ENCODE peak calls at places on chromosomes 1 and 21, in four cellular contexts. One of them, this sample, is unnamed.

GRCh38 chr21:15775291-15775690 is 45.5 kb downstream of the USP25 start:
- DNase-seq in activated B cell treated with CpG ODN at 0.5 μM for 24 hours: no peak
- DNase-seq in chondrocyte: no peak
- DNase-seq in CD8-positive, alpha-beta T cell: no peak
- DNase-seq in this sample: no peak

GRCh38 chr1:53295746-53296722 is 31.8 kb downstream of the LRP8 start:
- DNase-seq in chondrocyte: no peak
- DNase-seq in CD8-positive, alpha-beta T cell: no peak
- DNase-seq in activated B cell treated with CpG ODN at 0.5 μM for 24 hours: no peak
- DNase-seq in this sample: no peak

GRCh38 chr1:223700942-223701637 is 11.2 kb upstream of the CAPN2 start:
- DNase-seq in chondrocyte: no peak
- DNase-seq in CD8-positive, alpha-beta T cell: no peak
- DNase-seq in activated B cell treated with CpG ODN at 0.5 μM for 24 hours: no peak
- DNase-seq in this sample: no peak

GRCh38 chr1:209529233-209529632 is 54.3 kb upstream of the CAMK1G start:
- DNase-seq in CD8-positive, alpha-beta T cell: no peak
- DNase-seq in activated B cell treated with CpG ODN at 0.5 μM for 24 hours: no peak
- DNase-seq in chondrocyte: no peak
- DNase-seq in this sample: no peak

GRCh38 chr1:17919525-17920439 is 164.6 kb downstream of the ACTL8 start:
- DNase-seq in activated B cell treated with CpG ODN at 0.5 μM for 24 hours: no peak
- DNase-seq in CD8-positive, alpha-beta T cell: no peak
- DNase-seq in chondrocyte: no peak
- DNase-seq in this sample: no peak

GRCh38 chr1:46394108-46394871 is at the start of gene FAAH:
- DNase-seq in activated B cell treated with CpG ODN at 0.5 μM for 24 hours: no peak
- DNase-seq in chondrocyte: no peak
- DNase-seq in CD8-positive, alpha-beta T cell: no peak
- DNase-seq in this sample: peak; percentile 19

GRCh38 chr1:89259283-89259971 is 13.2 kb downstream of the GBP5 start:
- DNase-seq in activated B cell treated with CpG ODN at 0.5 μM for 24 hours: no peak
- DNase-seq in chondrocyte: no peak
- DNase-seq in CD8-positive, alpha-beta T cell: peak; percentile 35
- DNase-seq in this sample: no peak

GRCh38 chr1:109214695-109215623 is 1.2 kb downstream of the SARS1 start:
- DNase-seq in activated B cell treated with CpG ODN at 0.5 μM for 24 hours: no peak
- DNase-seq in CD8-positive, alpha-beta T cell: no peak
- DNase-seq in chondrocyte: no peak
- DNase-seq in this sample: no peak

GRCh38 chr1:235093013-235093618 is 35.5 kb downstream of the TOMM20 start:
- DNase-seq in chondrocyte: no peak
- DNase-seq in CD8-positive, alpha-beta T cell: no peak
- DNase-seq in activated B cell treated with CpG ODN at 0.5 μM for 24 hours: no peak
- DNase-seq in this sample: no peak

GRCh38 chr1:63774617-63775417 is 1.0 kb downstream of the ROR1 start:
- DNase-seq in activated B cell treated with CpG ODN at 0.5 μM for 24 hours: peak; percentile 24
- DNase-seq in CD8-positive, alpha-beta T cell: no peak
- DNase-seq in chondrocyte: no peak
- DNase-seq in this sample: no peak

GRCh38 chr1:60866884-60867648 is 215.3 kb upstream of the NFIA start:
- DNase-seq in chondrocyte: no peak
- DNase-seq in CD8-positive, alpha-beta T cell: no peak
- DNase-seq in activated B cell treated with CpG ODN at 0.5 μM for 24 hours: no peak
- DNase-seq in this sample: no peak

GRCh38 chr21:16605588-16605987 is 875.8 kb downstream of the USP25 start:
- DNase-seq in CD8-positive, alpha-beta T cell: no peak
- DNase-seq in chondrocyte: no peak
- DNase-seq in activated B cell treated with CpG ODN at 0.5 μM for 24 hours: no peak
- DNase-seq in this sample: no peak

GRCh38 chr1:204225841-204226745 is 12.3 kb upstream of the GOLT1A start:
- DNase-seq in chondrocyte: no peak
- DNase-seq in activated B cell treated with CpG ODN at 0.5 μM for 24 hours: no peak
- DNase-seq in CD8-positive, alpha-beta T cell: no peak
- DNase-seq in this sample: no peak

GRCh38 chr1:244599937-244600350 is 53.0 kb upstream of the DESI2 start:
- DNase-seq in activated B cell treated with CpG ODN at 0.5 μM for 24 hours: no peak
- DNase-seq in CD8-positive, alpha-beta T cell: no peak
- DNase-seq in chondrocyte: no peak
- DNase-seq in this sample: no peak

GRCh38 chr1:86567936-86568335 is 21.1 kb downstream of the CLCA4 start:
- DNase-seq in activated B cell treated with CpG ODN at 0.5 μM for 24 hours: no peak
- DNase-seq in CD8-positive, alpha-beta T cell: no peak
- DNase-seq in chondrocyte: no peak
- DNase-seq in this sample: no peak

GRCh38 chr1:51297401-51298321 is 32.7 kb downstream of the TTC39A start:
- DNase-seq in activated B cell treated with CpG ODN at 0.5 μM for 24 hours: no peak
- DNase-seq in CD8-positive, alpha-beta T cell: no peak
- DNase-seq in chondrocyte: no peak
- DNase-seq in this sample: no peak

GRCh38 chr1:206074839-206075238 is 21.9 kb downstream of the RHEX start:
- DNase-seq in CD8-positive, alpha-beta T cell: no peak
- DNase-seq in activated B cell treated with CpG ODN at 0.5 μM for 24 hours: no peak
- DNase-seq in chondrocyte: no peak
- DNase-seq in this sample: no peak

GRCh38 chr1:58975888-58976287 is 192.0 kb upstream of the JUN start:
- DNase-seq in activated B cell treated with CpG ODN at 0.5 μM for 24 hours: no peak
- DNase-seq in CD8-positive, alpha-beta T cell: no peak
- DNase-seq in chondrocyte: no peak
- DNase-seq in this sample: no peak

GRCh38 chr1:173190101-173190895 is 16.8 kb downstream of the TNFSF4 start:
- DNase-seq in chondrocyte: no peak
- DNase-seq in CD8-positive, alpha-beta T cell: no peak
- DNase-seq in activated B cell treated with CpG ODN at 0.5 μM for 24 hours: no peak
- DNase-seq in this sample: peak; percentile 41

GRCh38 chr1:236615399-236616148 is 11.3 kb upstream of the HEATR1 start:
- DNase-seq in chondrocyte: no peak
- DNase-seq in CD8-positive, alpha-beta T cell: no peak
- DNase-seq in activated B cell treated with CpG ODN at 0.5 μM for 24 hours: no peak
- DNase-seq in this sample: no peak

GRCh38 chr1:78619803-78620579 is at the start of gene IFI44L:
- DNase-seq in activated B cell treated with CpG ODN at 0.5 μM for 24 hours: no peak
- DNase-seq in chondrocyte: no peak
- DNase-seq in CD8-positive, alpha-beta T cell: peak; percentile 64
- DNase-seq in this sample: no peak

GRCh38 chr1:221303623-221304022 is 424.4 kb downstream of the HLX start:
- DNase-seq in chondrocyte: no peak
- DNase-seq in CD8-positive, alpha-beta T cell: no peak
- DNase-seq in activated B cell treated with CpG ODN at 0.5 μM for 24 hours: no peak
- DNase-seq in this sample: no peak

GRCh38 chr1:209688746-209689234 is 13.6 kb downstream of the G0S2 start:
- DNase-seq in activated B cell treated with CpG ODN at 0.5 μM for 24 hours: no peak
- DNase-seq in chondrocyte: no peak
- DNase-seq in CD8-positive, alpha-beta T cell: no peak
- DNase-seq in this sample: no peak

GRCh38 chr1:167165219-167165618 is 55.5 kb upstream of the POU2F1 start:
- DNase-seq in activated B cell treated with CpG ODN at 0.5 μM for 24 hours: no peak
- DNase-seq in chondrocyte: no peak
- DNase-seq in CD8-positive, alpha-beta T cell: no peak
- DNase-seq in this sample: no peak

GRCh38 chr1:184181044-184181443 is 129.5 kb downstream of the TSEN15 start:
- DNase-seq in activated B cell treated with CpG ODN at 0.5 μM for 24 hours: no peak
- DNase-seq in CD8-positive, alpha-beta T cell: no peak
- DNase-seq in chondrocyte: no peak
- DNase-seq in this sample: no peak

GRCh38 chr1:188689542-188689941 is 1788.1 kb downstream of the BRINP3 start:
- DNase-seq in CD8-positive, alpha-beta T cell: no peak
- DNase-seq in activated B cell treated with CpG ODN at 0.5 μM for 24 hours: no peak
- DNase-seq in chondrocyte: no peak
- DNase-seq in this sample: no peak

GRCh38 chr21:14522689-14523088 is 23.4 kb downstream of the SAMSN1 start:
- DNase-seq in CD8-positive, alpha-beta T cell: no peak
- DNase-seq in chondrocyte: no peak
- DNase-seq in activated B cell treated with CpG ODN at 0.5 μM for 24 hours: no peak
- DNase-seq in this sample: no peak

DNA sequence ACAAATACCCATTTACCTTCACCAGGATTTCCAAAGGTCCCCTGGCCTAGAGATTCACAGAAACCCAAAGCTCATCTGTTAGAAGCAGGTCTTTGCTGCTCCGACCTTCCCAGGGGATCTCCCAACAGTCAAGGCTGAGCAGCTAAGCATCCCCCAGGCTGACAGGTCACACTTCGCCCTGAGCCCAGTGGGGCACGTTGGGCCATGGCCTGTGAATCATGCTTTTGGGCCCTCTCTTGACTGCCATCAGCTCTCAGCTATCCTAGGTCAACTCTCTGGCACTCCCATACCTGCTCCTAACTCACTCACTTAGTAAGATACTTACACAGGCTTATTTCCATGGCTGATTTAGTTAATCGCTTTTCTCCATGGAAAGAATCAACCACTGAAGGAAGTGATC is 157.7 kb downstream of the DSCAM start:
- DNase-seq in activated B cell treated with CpG ODN at 0.5 μM for 24 hours: no peak
- DNase-seq in CD8-positive, alpha-beta T cell: no peak
- DNase-seq in chondrocyte: no peak
- DNase-seq in this sample: no peak
- TF ChIP-seq CTCF in activated B cell treated with CpG ODN at 0.5 μM for 24 hours: no peak
- TF ChIP-seq CTCF in CD8-positive, alpha-beta T cell: no peak
- TF ChIP-seq CTCF in chondrocyte: no peak
- TF ChIP-seq CTCF in this sample: no peak

GRCh38 chr1:67214420-67215174 is 48.3 kb downstream of the IL23R start:
- DNase-seq in chondrocyte: no peak
- DNase-seq in activated B cell treated with CpG ODN at 0.5 μM for 24 hours: no peak
- DNase-seq in CD8-positive, alpha-beta T cell: no peak
- DNase-seq in this sample: no peak

GRCh38 chr1:67208217-67208616 is 42.0 kb downstream of the IL23R start:
- DNase-seq in CD8-positive, alpha-beta T cell: no peak
- DNase-seq in chondrocyte: no peak
- DNase-seq in activated B cell treated with CpG ODN at 0.5 μM for 24 hours: no peak
- DNase-seq in this sample: no peak

GRCh38 chr1:67211589-67212563 is 45.6 kb downstream of the IL23R start:
- DNase-seq in chondrocyte: no peak
- DNase-seq in CD8-positive, alpha-beta T cell: peak; percentile 26
- DNase-seq in activated B cell treated with CpG ODN at 0.5 μM for 24 hours: no peak
- DNase-seq in this sample: no peak

GRCh38 chr1:67213948-67214347 is 47.7 kb downstream of the IL23R start:
- DNase-seq in CD8-positive, alpha-beta T cell: no peak
- DNase-seq in activated B cell treated with CpG ODN at 0.5 μM for 24 hours: no peak
- DNase-seq in chondrocyte: no peak
- DNase-seq in this sample: no peak

DNA sequence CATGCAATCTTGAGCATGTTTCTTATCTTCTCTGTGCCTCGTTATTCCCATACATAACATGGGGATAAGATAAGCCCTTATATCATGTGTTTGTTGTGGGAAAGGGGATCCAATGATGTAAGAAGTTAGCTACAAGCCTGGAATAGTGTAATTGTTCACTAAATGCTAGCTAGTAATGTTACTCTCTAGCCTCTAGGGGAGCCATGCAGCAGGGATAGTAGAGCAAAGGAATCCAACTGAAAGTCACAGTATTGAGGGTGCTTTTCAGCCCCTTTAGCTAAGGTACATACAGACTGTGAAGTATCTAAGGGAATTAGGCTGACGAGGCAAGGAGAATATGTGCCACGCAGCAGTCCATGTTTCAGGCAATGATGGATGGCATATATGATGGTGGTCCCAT is 46.9 kb downstream of the IL23R start:
- DNase-seq in chondrocyte: no peak
- DNase-seq in activated B cell treated with CpG ODN at 0.5 μM for 24 hours: no peak
- DNase-seq in CD8-positive, alpha-beta T cell: no peak
- DNase-seq in this sample: no peak
- TF ChIP-seq CTCF in chondrocyte: peak; percentile 75
- TF ChIP-seq CTCF in activated B cell treated with CpG ODN at 0.5 μM for 24 hours: no peak
- TF ChIP-seq CTCF in CD8-positive, alpha-beta T cell: peak; percentile 31
- TF ChIP-seq CTCF in this sample: no peak

GRCh38 chr1:95287078-95287477 is 53.1 kb downstream of the RWDD3 start:
- DNase-seq in CD8-positive, alpha-beta T cell: no peak
- DNase-seq in chondrocyte: no peak
- DNase-seq in activated B cell treated with CpG ODN at 0.5 μM for 24 hours: no peak
- DNase-seq in this sample: no peak
- TF ChIP-seq CTCF in CD8-positive, alpha-beta T cell: no peak
- TF ChIP-seq CTCF in chondrocyte: peak; percentile 15
- TF ChIP-seq CTCF in activated B cell treated with CpG ODN at 0.5 μM for 24 hours: no peak
- TF ChIP-seq CTCF in this sample: no peak

DNA sequence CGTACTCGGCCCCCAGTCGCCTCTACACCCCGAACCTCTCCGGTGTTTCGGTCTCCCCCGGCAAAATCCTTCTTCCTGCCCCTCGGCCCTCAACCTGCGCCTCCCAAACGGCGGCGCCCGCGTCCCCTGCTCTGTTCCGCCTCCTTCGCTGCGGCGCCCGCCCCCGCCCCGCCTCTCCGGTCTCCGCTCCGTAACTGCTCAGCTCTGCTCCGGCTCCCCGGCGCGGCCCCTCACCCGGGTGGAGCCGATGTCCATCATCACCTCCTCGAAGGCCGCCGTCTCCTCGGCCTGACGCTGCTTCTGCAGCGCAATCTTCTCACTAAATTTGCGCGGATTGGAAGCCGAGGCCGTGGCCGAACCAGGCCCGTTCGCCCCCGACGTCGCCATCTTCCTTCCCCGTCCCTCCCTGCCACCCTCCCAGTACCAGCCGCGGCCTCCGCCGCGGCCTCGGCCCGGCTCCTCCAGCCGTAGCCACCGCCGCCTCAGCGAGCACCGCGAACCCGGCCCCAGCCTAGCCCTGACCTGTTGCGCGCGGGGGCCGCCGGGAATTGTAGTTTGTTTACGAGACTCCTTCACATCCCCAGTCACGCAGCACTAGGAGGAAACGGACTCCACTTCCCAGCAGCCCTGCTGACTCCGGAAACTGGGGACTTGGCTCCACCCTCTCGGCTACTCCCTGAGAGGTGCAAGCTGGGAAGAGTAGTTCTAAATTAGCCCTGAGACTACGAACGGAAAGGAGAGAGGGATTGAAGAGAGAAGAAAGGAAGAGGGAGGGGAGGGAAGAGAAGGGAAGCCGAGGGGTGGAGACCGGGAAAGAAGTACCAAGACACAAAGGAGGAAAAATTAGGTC is at the start of gene CRTC2:
- DNase-seq in CD8-positive, alpha-beta T cell: peak; percentile 95
- DNase-seq in chondrocyte: peak; percentile 98
- DNase-seq in activated B cell treated with CpG ODN at 0.5 μM for 24 hours: peak; percentile 92
- DNase-seq in this sample: peak; percentile 98
- TF ChIP-seq CTCF in CD8-positive, alpha-beta T cell: no peak
- TF ChIP-seq CTCF in chondrocyte: no peak
- TF ChIP-seq CTCF in activated B cell treated with CpG ODN at 0.5 μM for 24 hours: no peak
- TF ChIP-seq CTCF in this sample: no peak

GRCh38 chr1:231322880-231323530 is 14.6 kb downstream of the EXOC8 start:
- DNase-seq in CD8-positive, alpha-beta T cell: no peak
- DNase-seq in chondrocyte: no peak
- DNase-seq in activated B cell treated with CpG ODN at 0.5 μM for 24 hours: no peak
- DNase-seq in this sample: no peak
- TF ChIP-seq CTCF in CD8-positive, alpha-beta T cell: no peak
- TF ChIP-seq CTCF in chondrocyte: peak; percentile 24
- TF ChIP-seq CTCF in activated B cell treated with CpG ODN at 0.5 μM for 24 hours: no peak
- TF ChIP-seq CTCF in this sample: no peak

GRCh38 chr1:180916012-180916770 is 3.5 kb downstream of the KIAA1614 start:
- DNase-seq in CD8-positive, alpha-beta T cell: no peak
- DNase-seq in activated B cell treated with CpG ODN at 0.5 μM for 24 hours: no peak
- DNase-seq in chondrocyte: no peak
- DNase-seq in this sample: no peak

GRCh38 chr1:180919183-180919700 is 6.5 kb downstream of the KIAA1614 start:
- DNase-seq in chondrocyte: no peak
- DNase-seq in activated B cell treated with CpG ODN at 0.5 μM for 24 hours: no peak
- DNase-seq in CD8-positive, alpha-beta T cell: no peak
- DNase-seq in this sample: no peak

GRCh38 chr1:180916771-180917170 is 4.1 kb downstream of the KIAA1614 start:
- DNase-seq in activated B cell treated with CpG ODN at 0.5 μM for 24 hours: no peak
- DNase-seq in chondrocyte: no peak
- DNase-seq in CD8-positive, alpha-beta T cell: no peak
- DNase-seq in this sample: no peak

GRCh38 chr1:180918519-180918918 is 5.8 kb downstream of the KIAA1614 start:
- DNase-seq in activated B cell treated with CpG ODN at 0.5 μM for 24 hours: no peak
- DNase-seq in chondrocyte: no peak
- DNase-seq in CD8-positive, alpha-beta T cell: no peak
- DNase-seq in this sample: no peak

GRCh38 chr1:180917306-180918065 is 4.8 kb downstream of the KIAA1614 start:
- DNase-seq in activated B cell treated with CpG ODN at 0.5 μM for 24 hours: no peak
- DNase-seq in CD8-positive, alpha-beta T cell: no peak
- DNase-seq in chondrocyte: no peak
- DNase-seq in this sample: no peak
- TF ChIP-seq CTCF in activated B cell treated with CpG ODN at 0.5 μM for 24 hours: no peak
- TF ChIP-seq CTCF in CD8-positive, alpha-beta T cell: no peak
- TF ChIP-seq CTCF in chondrocyte: peak; percentile 54
- TF ChIP-seq CTCF in this sample: no peak

This sample was measured in omental fat pad.